ENCODE peak calls at places on chromosomes 3 and 15, in six cellular contexts. One of them, this sample, is unnamed.

GRCh38 chr15:48802867-48803266 is 8.0 kb downstream of the CEP152 start:
- DNase-seq in suprapubic skin: no peak
- DNase-seq in uterus: no peak
- DNase-seq in mammary epithelial cell: peak; percentile 87
- DNase-seq in neuronal stem cell: no peak
- DNase-seq in GM12878: no peak
- DNase-seq in this sample: no peak

GRCh38 chr3:146026547-146026946 is 134.4 kb downstream of the PLOD2 start:
- DNase-seq in suprapubic skin: no peak
- DNase-seq in uterus: no peak
- DNase-seq in mammary epithelial cell: no peak
- DNase-seq in neuronal stem cell: no peak
- DNase-seq in GM12878: no peak
- DNase-seq in this sample: no peak

GRCh38 chr3:66499881-66500574 is 794 bp downstream of the LRIG1 start:
- DNase-seq in suprapubic skin: peak; percentile 82
- DNase-seq in uterus: peak; percentile 42
- DNase-seq in mammary epithelial cell: peak; percentile 1
- DNase-seq in neuronal stem cell: no peak
- DNase-seq in GM12878: no peak
- DNase-seq in this sample: peak; percentile 19

GRCh38 chr3:150495563-150496168 is 50.6 kb downstream of the SERP1 start:
- DNase-seq in suprapubic skin: no peak
- DNase-seq in uterus: no peak
- DNase-seq in mammary epithelial cell: peak; percentile 29
- DNase-seq in neuronal stem cell: peak; percentile 40
- DNase-seq in GM12878: no peak
- DNase-seq in this sample: no peak

GRCh38 chr3:42846682-42847522 is 28.8 kb downstream of the CYP8B1 start:
- DNase-seq in suprapubic skin: no peak
- DNase-seq in uterus: no peak
- DNase-seq in mammary epithelial cell: no peak
- DNase-seq in neuronal stem cell: no peak
- DNase-seq in GM12878: no peak
- DNase-seq in this sample: peak; percentile 52

GRCh38 chr3:133246773-133247172 is 153.1 kb upstream of the BFSP2 start:
- DNase-seq in suprapubic skin: no peak
- DNase-seq in uterus: no peak
- DNase-seq in mammary epithelial cell: no peak
- DNase-seq in neuronal stem cell: no peak
- DNase-seq in GM12878: no peak
- DNase-seq in this sample: no peak

GRCh38 chr3:59056706-59057105 is 6.9 kb upstream of the CFAP20DC start:
- DNase-seq in suprapubic skin: no peak
- DNase-seq in uterus: no peak
- DNase-seq in mammary epithelial cell: peak; percentile 76
- DNase-seq in neuronal stem cell: no peak
- DNase-seq in GM12878: no peak
- DNase-seq in this sample: no peak

GRCh38 chr15:45549831-45550230 is 27.3 kb upstream of the SLC30A4 start:
- DNase-seq in suprapubic skin: no peak
- DNase-seq in uterus: no peak
- DNase-seq in mammary epithelial cell: peak; percentile 56
- DNase-seq in neuronal stem cell: no peak
- DNase-seq in GM12878: no peak
- DNase-seq in this sample: no peak

GRCh38 chr3:33218446-33219174 is at the start of gene SUSD5:
- DNase-seq in suprapubic skin: no peak
- DNase-seq in uterus: no peak
- DNase-seq in mammary epithelial cell: peak; percentile 65
- DNase-seq in neuronal stem cell: peak; percentile 72
- DNase-seq in GM12878: no peak
- DNase-seq in this sample: no peak

GRCh38 chr15:90955911-90956310 is 1.2 kb downstream of the RCCD1 start:
- DNase-seq in suprapubic skin: no peak
- DNase-seq in uterus: no peak
- DNase-seq in mammary epithelial cell: no peak
- DNase-seq in neuronal stem cell: no peak
- DNase-seq in GM12878: no peak
- DNase-seq in this sample: peak; percentile 40

GRCh38 chr15:63196846-63197245 is 7.4 kb downstream of the RAB8B start:
- DNase-seq in suprapubic skin: no peak
- DNase-seq in uterus: no peak
- DNase-seq in mammary epithelial cell: no peak
- DNase-seq in neuronal stem cell: no peak
- DNase-seq in GM12878: no peak
- DNase-seq in this sample: no peak

GRCh38 chr15:92091155-92091734 is 237.7 kb downstream of the SLCO3A1 start:
- DNase-seq in suprapubic skin: no peak
- DNase-seq in uterus: no peak
- DNase-seq in mammary epithelial cell: peak; percentile 27
- DNase-seq in neuronal stem cell: peak; percentile 47
- DNase-seq in GM12878: no peak
- DNase-seq in this sample: peak; percentile 40

GRCh38 chr15:90774731-90775521 is 57.8 kb downstream of the BLM start:
- DNase-seq in suprapubic skin: no peak
- DNase-seq in uterus: no peak
- DNase-seq in mammary epithelial cell: peak; percentile 67
- DNase-seq in neuronal stem cell: no peak
- DNase-seq in GM12878: no peak
- DNase-seq in this sample: no peak

GRCh38 chr3:148146947-148147346 is 550.8 kb upstream of the AGTR1 start:
- DNase-seq in suprapubic skin: no peak
- DNase-seq in uterus: no peak
- DNase-seq in mammary epithelial cell: peak; percentile 24
- DNase-seq in neuronal stem cell: no peak
- DNase-seq in GM12878: no peak
- DNase-seq in this sample: no peak

GRCh38 chr15:37819191-37819590 is 115.2 kb upstream of the TMCO5A start:
- DNase-seq in suprapubic skin: no peak
- DNase-seq in uterus: no peak
- DNase-seq in mammary epithelial cell: no peak
- DNase-seq in neuronal stem cell: no peak
- DNase-seq in GM12878: no peak
- DNase-seq in this sample: no peak

GRCh38 chr3:9730747-9731205 is 759 bp upstream of the BRPF1 start:
- DNase-seq in suprapubic skin: peak; percentile 87
- DNase-seq in uterus: no peak
- DNase-seq in mammary epithelial cell: no peak
- DNase-seq in neuronal stem cell: no peak
- DNase-seq in GM12878: no peak
- DNase-seq in this sample: no peak

GRCh38 chr3:100706365-100706764 is 2.9 kb upstream of the TFG start:
- DNase-seq in suprapubic skin: no peak
- DNase-seq in uterus: no peak
- DNase-seq in mammary epithelial cell: peak; percentile 66
- DNase-seq in neuronal stem cell: no peak
- DNase-seq in GM12878: no peak
- DNase-seq in this sample: no peak

GRCh38 chr3:111246967-111247760 is 175.5 kb downstream of the NECTIN3 start:
- DNase-seq in suprapubic skin: no peak
- DNase-seq in uterus: no peak
- DNase-seq in mammary epithelial cell: peak; percentile 84
- DNase-seq in neuronal stem cell: no peak
- DNase-seq in GM12878: no peak
- DNase-seq in this sample: no peak

GRCh38 chr15:39367591-39367990 is 213.3 kb upstream of the THBS1 start:
- DNase-seq in suprapubic skin: no peak
- DNase-seq in uterus: no peak
- DNase-seq in mammary epithelial cell: no peak
- DNase-seq in neuronal stem cell: no peak
- DNase-seq in GM12878: no peak
- DNase-seq in this sample: no peak

GRCh38 chr15:75606711-75607684 is 18.5 kb downstream of the SNUPN start:
- DNase-seq in suprapubic skin: no peak
- DNase-seq in uterus: no peak
- DNase-seq in mammary epithelial cell: no peak
- DNase-seq in neuronal stem cell: no peak
- DNase-seq in GM12878: no peak
- DNase-seq in this sample: no peak
- H3K27ac ChIP-seq in suprapubic skin: no peak overlapping the region
- H3K27ac ChIP-seq in uterus: no peak overlapping the region
- H3K27ac ChIP-seq in mammary epithelial cell: no peak overlapping the region
- H3K27ac ChIP-seq in neuronal stem cell: no peak overlapping the region
- H3K27ac ChIP-seq in GM12878: no peak overlapping the region
- H3K27ac ChIP-seq in this sample: no peak overlapping the region

GRCh38 chr3:53862241-53862640 is 15.9 kb downstream of the IL17RB start:
- DNase-seq in suprapubic skin: no peak
- DNase-seq in uterus: no peak
- DNase-seq in mammary epithelial cell: no peak
- DNase-seq in neuronal stem cell: no peak
- DNase-seq in GM12878: no peak
- DNase-seq in this sample: no peak

GRCh38 chr3:53860196-53860595 is 13.8 kb downstream of the IL17RB start:
- DNase-seq in suprapubic skin: no peak
- DNase-seq in uterus: no peak
- DNase-seq in mammary epithelial cell: no peak
- DNase-seq in neuronal stem cell: no peak
- DNase-seq in GM12878: no peak
- DNase-seq in this sample: no peak

GRCh38 chr3:53856964-53857363 is 10.6 kb downstream of the IL17RB start:
- DNase-seq in suprapubic skin: no peak
- DNase-seq in uterus: no peak
- DNase-seq in mammary epithelial cell: no peak
- DNase-seq in neuronal stem cell: no peak
- DNase-seq in GM12878: no peak
- DNase-seq in this sample: no peak

GRCh38 chr3:53858096-53858741 is 11.9 kb downstream of the IL17RB start:
- DNase-seq in suprapubic skin: no peak
- DNase-seq in uterus: no peak
- DNase-seq in mammary epithelial cell: no peak
- DNase-seq in neuronal stem cell: no peak
- DNase-seq in GM12878: no peak
- DNase-seq in this sample: no peak

GRCh38 chr3:53859178-53859577 is 12.8 kb downstream of the IL17RB start:
- DNase-seq in suprapubic skin: no peak
- DNase-seq in uterus: no peak
- DNase-seq in mammary epithelial cell: no peak
- DNase-seq in neuronal stem cell: no peak
- DNase-seq in GM12878: no peak
- DNase-seq in this sample: no peak
- H3K36me3 ChIP-seq in suprapubic skin: peaks cover 30% of the 10 kb centered on the region
- H3K36me3 ChIP-seq in uterus: no peaks in the 10 kb centered on the region
- H3K36me3 ChIP-seq in mammary epithelial cell: peaks cover 1% of the 10 kb centered on the region
- H3K36me3 ChIP-seq in neuronal stem cell: peaks cover 3% of the 10 kb centered on the region
- H3K36me3 ChIP-seq in GM12878: peaks cover 7% of the 10 kb centered on the region
- H3K36me3 ChIP-seq in this sample: no peaks in the 10 kb centered on the region

DNA sequence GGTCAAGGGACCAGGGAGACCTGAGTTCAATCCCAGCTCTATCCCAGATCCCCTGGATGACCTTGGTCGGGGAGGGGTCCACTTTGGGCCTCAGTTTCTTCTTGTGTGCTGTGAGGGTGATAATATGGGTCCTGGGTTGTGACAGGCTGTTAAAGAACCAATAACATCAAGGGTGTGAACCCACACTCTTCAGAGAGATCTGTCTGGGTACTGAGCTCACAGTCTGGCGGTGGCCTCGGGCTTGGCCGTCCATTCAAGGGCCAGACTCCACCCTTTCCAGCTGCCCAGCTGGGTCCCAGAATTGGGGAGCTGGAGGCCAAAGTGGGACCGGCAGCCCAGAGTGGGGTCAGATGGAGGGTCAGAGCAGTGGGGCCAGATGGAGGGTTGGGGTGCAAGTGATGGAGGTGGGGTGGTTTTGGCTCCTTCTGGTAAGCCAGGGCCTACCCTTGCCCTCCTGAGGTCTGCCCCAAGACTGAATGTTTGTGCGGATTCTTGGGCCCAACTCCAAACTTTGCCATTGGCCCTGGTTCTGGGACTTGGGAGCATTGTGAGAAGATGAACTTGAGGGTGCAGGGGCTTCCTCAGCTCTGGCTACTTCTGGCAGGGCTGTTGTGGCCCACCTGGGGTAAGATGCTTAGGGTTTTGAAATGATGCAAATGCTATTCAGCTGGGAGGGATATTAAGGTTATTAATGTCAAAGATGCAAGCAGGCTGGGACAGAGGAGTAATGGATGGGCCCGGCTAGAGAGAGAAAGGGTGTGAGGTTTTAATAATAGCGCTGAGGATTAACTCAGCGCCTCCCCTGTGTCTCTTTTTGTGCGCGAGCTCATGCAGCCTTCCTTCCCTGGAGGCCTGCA is 1.5 kb downstream of the CORO2B start:
- DNase-seq in suprapubic skin: no peak
- DNase-seq in uterus: no peak
- DNase-seq in mammary epithelial cell: no peak
- DNase-seq in neuronal stem cell: no peak
- DNase-seq in GM12878: no peak
- DNase-seq in this sample: no peak
- H3K27ac ChIP-seq in suprapubic skin: peak overlapping the region; percentile 65
- H3K27ac ChIP-seq in uterus: peak overlapping the region; percentile 90
- H3K27ac ChIP-seq in mammary epithelial cell: no peak overlapping the region
- H3K27ac ChIP-seq in neuronal stem cell: no peak overlapping the region
- H3K27ac ChIP-seq in GM12878: no peak overlapping the region
- H3K27ac ChIP-seq in this sample: no peak overlapping the region

GRCh38 chr15:85337398-85338074 is 42.9 kb upstream of the AKAP13 start:
- DNase-seq in suprapubic skin: no peak
- DNase-seq in uterus: no peak
- DNase-seq in mammary epithelial cell: no peak
- DNase-seq in neuronal stem cell: no peak
- DNase-seq in GM12878: no peak
- DNase-seq in this sample: peak; percentile 80

GRCh38 chr15:85333132-85333831 is 47.1 kb upstream of the AKAP13 start:
- DNase-seq in suprapubic skin: no peak
- DNase-seq in uterus: no peak
- DNase-seq in mammary epithelial cell: no peak
- DNase-seq in neuronal stem cell: no peak
- DNase-seq in GM12878: no peak
- DNase-seq in this sample: no peak

GRCh38 chr15:85334241-85334640 is 46.2 kb upstream of the AKAP13 start:
- DNase-seq in suprapubic skin: no peak
- DNase-seq in uterus: no peak
- DNase-seq in mammary epithelial cell: no peak
- DNase-seq in neuronal stem cell: no peak
- DNase-seq in GM12878: no peak
- DNase-seq in this sample: no peak

GRCh38 chr15:85336870-85337269 is 43.5 kb upstream of the AKAP13 start:
- DNase-seq in suprapubic skin: no peak
- DNase-seq in uterus: peak; percentile 61
- DNase-seq in mammary epithelial cell: no peak
- DNase-seq in neuronal stem cell: no peak
- DNase-seq in GM12878: no peak
- DNase-seq in this sample: no peak

DNA sequence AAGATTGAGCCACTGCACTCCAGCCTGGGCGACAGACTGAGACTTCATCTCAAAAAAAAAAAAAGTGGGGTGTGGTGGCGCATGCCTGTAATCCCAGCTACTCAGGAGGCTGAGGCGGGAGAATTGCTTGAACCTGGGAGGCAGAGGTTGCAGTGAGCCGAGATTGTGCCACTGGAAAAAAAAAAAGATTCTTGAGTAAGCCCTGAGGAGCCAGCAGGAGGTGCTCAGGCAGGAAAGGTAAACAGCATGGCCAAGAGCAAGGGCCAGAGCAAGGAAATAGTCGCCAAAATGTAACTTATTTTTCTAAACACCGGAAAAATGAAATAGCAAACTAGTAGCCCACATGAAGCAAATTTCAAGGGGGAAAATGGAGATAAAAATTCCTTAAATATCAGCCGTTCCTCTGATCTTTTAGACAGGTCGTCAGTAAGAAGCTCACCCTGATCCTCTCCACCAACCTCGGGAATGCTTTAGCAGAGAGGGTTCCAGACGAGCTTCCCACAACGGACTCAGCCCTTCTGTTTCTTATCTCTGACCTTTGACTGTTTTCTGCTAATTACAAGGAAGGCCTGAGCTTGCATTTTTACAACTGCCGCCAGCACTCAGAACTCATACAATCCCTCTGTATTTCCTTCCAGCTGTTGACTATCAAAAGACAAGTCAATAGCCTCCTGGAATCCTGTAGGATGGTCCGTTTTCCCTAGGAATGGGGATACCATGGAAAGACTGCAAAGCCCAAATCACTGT is 45.0 kb upstream of the AKAP13 start:
- DNase-seq in suprapubic skin: no peak
- DNase-seq in uterus: no peak
- DNase-seq in mammary epithelial cell: no peak
- DNase-seq in neuronal stem cell: no peak
- DNase-seq in GM12878: no peak
- DNase-seq in this sample: no peak
- H3K36me3 ChIP-seq in suprapubic skin: no peaks in the 10 kb centered on the region
- H3K36me3 ChIP-seq in uterus: no peaks in the 10 kb centered on the region
- H3K36me3 ChIP-seq in mammary epithelial cell: no peaks in the 10 kb centered on the region
- H3K36me3 ChIP-seq in neuronal stem cell: no peaks in the 10 kb centered on the region
- H3K36me3 ChIP-seq in GM12878: no peaks in the 10 kb centered on the region
- H3K36me3 ChIP-seq in this sample: no peaks in the 10 kb centered on the region